ENCODE peak calls at places on chromosome 19, in ten cellular contexts. D is keratinocyte, U is fibroblast of lung, L is GM23338, C is neural progenitor cell, Y is K562, K is MM.1S, W is H1, B is PC-9, N is HCT116. M is an unnamed sample.

GRCh38 chr19:12448808-12449207 is 8.0 kb upstream of the ZNF443 start:
- DNase-seq in D (no peak), U (no peak), L (no peak), C (no peak), Y (no peak), K (no peak), W (no peak), B (no peak), N (no peak), M (no peak)

GRCh38 chr19:49333426-49334288 is 1.5 kb upstream of the CD37 start:
- DNase-seq in D (no peak), U (no peak), L (no peak), C (no peak), Y (no peak), K (peak), W (no peak), B (no peak), N (no peak), M (no peak)

GRCh38 chr19:35320285-35320706 is 8.7 kb upstream of the CD22 start:
- DNase-seq in D (no peak), U (no peak), L (no peak), C (no peak), Y (peak), K (no peak), W (no peak), B (no peak), N (no peak), M (peak)

GRCh38 chr19:49792829-49793560 is 20.1 kb downstream of the FUZ start:
- DNase-seq in D (no peak), U (no peak), L (no peak), C (no peak), Y (no peak), K (no peak), W (no peak), B (no peak), N (no peak), M (no peak)

GRCh38 chr19:56566904-56567273 is 379 bp upstream of the ZNF470 start:
- DNase-seq in D (no peak), U (peak), L (peak), C (no peak), Y (no peak), K (no peak), W (no peak), B (no peak), N (no peak), M (peak)

GRCh38 chr19:6278740-6279619 is 795 bp downstream of the MLLT1 start:
- DNase-seq in D (no peak), U (no peak), L (no peak), C (no peak), Y (peak), K (peak), W (peak), B (no peak), N (no peak), M (no peak)

GRCh38 chr19:6528544-6529121 is 2.2 kb upstream of the TNFSF9 start:
- DNase-seq in D (no peak), U (no peak), L (peak), C (no peak), Y (peak), K (no peak), W (no peak), B (no peak), N (no peak), M (no peak)

GRCh38 chr19:1502433-1503088 is 10.3 kb downstream of the ADAMTSL5 start:
- DNase-seq in D (no peak), U (no peak), L (no peak), C (no peak), Y (no peak), K (no peak), W (no peak), B (no peak), N (no peak), M (no peak)

GRCh38 chr19:18437481-18438330 is at the start of gene ISYNA1:
- DNase-seq in D (no peak), U (no peak), L (peak), C (peak), Y (peak), K (no peak), W (peak), B (peak), N (no peak), M (peak)

GRCh38 chr19:19568802-19569756 is 31.0 kb downstream of the CILP2 start:
- DNase-seq in D (no peak), U (no peak), L (no peak), C (no peak), Y (no peak), K (no peak), W (no peak), B (peak), N (no peak), M (no peak)

GRCh38 chr19:19464339-19465098 is 50.8 kb downstream of the TSSK6 start:
- DNase-seq in D (no peak), U (peak), L (peak), C (peak), Y (no peak), K (no peak), W (no peak), B (no peak), N (no peak), M (peak)

GRCh38 chr19:10918359-10918758 is 10.1 kb downstream of the YIPF2 start:
- DNase-seq in D (no peak), U (no peak), L (no peak), C (no peak), Y (no peak), K (no peak), W (no peak), B (peak), N (no peak), M (no peak)

GRCh38 chr19:49764341-49764740 is 1.2 kb upstream of the TSKS start:
- DNase-seq in D (no peak), U (no peak), L (no peak), C (no peak), Y (no peak), K (no peak), W (no peak), B (no peak), N (no peak), M (no peak)

GRCh38 chr19:16581145-16581970 is 9.1 kb upstream of the SLC35E1 start:
- DNase-seq in D (no peak), U (no peak), L (no peak), C (no peak), Y (peak), K (no peak), W (no peak), B (no peak), N (no peak), M (no peak)

GRCh38 chr19:16584825-16585801 is 12.9 kb upstream of the SLC35E1 start:
- DNase-seq in D (no peak), U (no peak), L (peak), C (no peak), Y (peak), K (peak), W (no peak), B (no peak), N (no peak), M (no peak)

GRCh38 chr19:16585808-16586476 is 13.7 kb upstream of the SLC35E1 start:
- DNase-seq in D (no peak), U (no peak), L (no peak), C (no peak), Y (no peak), K (peak), W (no peak), B (no peak), N (no peak), M (no peak)

GRCh38 chr19:16581971-16582343 is 9.7 kb upstream of the SLC35E1 start:
- DNase-seq in D (no peak), U (peak), L (no peak), C (no peak), Y (no peak), K (no peak), W (no peak), B (no peak), N (no peak), M (no peak)

DNA sequence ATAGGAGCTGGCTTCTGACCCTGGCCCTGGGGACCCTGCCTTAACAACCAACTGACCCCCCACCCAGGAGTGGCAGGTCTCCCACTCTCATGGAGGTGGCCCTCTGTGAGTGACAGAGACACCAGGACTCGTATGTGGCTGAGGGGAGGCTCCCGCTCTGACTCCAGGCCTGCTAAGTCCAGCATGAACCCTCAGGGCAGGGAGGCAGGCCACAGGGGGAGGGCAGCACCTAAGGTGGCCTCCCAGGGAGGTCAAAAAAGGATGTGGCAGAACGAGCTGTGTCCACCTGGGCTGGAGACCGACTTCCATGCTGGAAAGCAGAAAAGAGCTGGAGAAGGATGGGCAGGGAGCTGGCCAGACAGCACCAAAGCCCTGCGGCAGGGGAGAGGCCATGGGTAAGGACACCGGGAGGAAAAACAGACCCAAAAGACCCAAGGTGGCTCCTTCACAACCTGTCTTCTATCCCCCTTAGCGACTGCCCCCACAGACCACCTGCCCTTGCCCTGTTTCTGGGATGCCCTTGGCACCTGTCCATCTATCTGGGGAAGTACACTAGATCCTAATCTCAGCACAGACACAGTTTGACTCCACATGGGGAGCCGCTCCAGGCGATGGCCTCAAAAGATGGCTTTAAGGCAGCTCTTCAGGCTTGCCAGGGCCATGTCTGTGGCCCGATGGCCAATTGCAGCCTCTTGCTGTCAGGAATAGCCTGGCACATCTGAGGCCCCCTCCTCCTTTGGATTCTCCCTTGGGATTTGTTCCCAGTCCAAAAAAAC is 10.5 kb upstream of the SLC35E1 start:
- DNase-seq in D (no peak), U (no peak), L (no peak), C (no peak), Y (no peak), K (no peak), W (no peak), B (no peak), N (no peak), M (no peak)
- H3K27ac ChIP-seq in D (no peak), U (peak), L (no peak), C (no peak), Y (peak), K (peak), W (no peak), B (no peak), N (no peak), M (peak)

GRCh38 chr19:48203794-48204628 is 33.5 kb downstream of the ZSWIM9 start:
- DNase-seq in D (peak), U (peak), L (peak), C (peak), Y (peak), K (peak), W (peak), B (peak), N (peak), M (peak)
- TF ChIP-seq CTCF in D (no peak), U (no peak), L (no peak), C (no peak), Y (no peak), K (no peak), W (no peak), B (no peak), N (no peak), M (no peak)

DNA sequence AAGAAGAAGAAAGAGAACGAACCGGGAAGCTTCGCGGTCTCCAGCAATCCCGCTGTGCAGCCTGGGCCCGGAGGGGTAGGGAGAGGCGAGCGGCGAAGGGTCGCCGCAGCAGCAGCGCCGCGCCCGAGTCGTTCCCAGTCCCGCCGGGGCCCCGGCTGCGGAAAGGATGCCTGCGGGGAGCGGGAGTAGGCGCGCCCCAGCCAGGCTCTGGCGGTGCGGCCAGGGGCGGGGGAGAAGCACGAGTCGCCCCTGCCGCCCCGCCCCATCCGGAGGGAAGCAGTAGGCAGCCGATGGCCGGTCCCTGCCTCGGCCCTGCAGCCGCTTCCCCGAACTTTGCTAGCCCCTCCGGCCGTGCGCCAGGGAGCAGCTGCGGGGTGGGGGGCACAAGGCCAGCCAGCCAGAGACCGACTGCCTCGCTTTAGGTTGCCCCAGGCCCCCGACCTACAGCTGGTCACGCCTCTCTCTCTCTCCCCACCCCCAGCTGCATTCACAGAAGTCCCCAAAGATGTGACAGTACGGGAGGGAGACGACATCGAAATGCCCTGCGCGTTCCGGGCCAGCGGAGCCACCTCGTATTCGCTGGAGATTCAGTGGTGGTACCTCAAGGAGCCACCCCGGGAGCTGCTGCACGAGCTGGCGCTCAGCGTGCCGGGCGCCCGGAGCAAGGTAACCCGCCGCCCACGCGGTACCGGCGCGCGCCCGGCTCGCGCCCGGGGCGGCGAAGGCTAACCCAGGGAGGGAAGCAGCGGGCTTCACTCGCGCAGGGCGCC is 1.1 kb downstream of the VSTM2B start:
- DNase-seq in D (no peak), U (no peak), L (peak), C (peak), Y (peak), K (no peak), W (peak), B (no peak), N (no peak), M (peak)
- TF ChIP-seq EZH2 in D (no peak), U (peak), L (peak), C (peak), Y (no peak), K (no peak), W (peak), B (no peak), N (no peak), M (peak)

GRCh38 chr19:41362143-41362847 is 1.7 kb downstream of the B9D2 start:
- DNase-seq in D (no peak), U (no peak), L (no peak), C (no peak), Y (no peak), K (no peak), W (no peak), B (peak), N (no peak), M (no peak)
- H3K27ac ChIP-seq in D (peak), U (no peak), L (no peak), C (no peak), Y (peak), K (no peak), W (no peak), B (no peak), N (no peak), M (no peak)

GRCh38 chr19:44777715-44778347 is at the start of gene CBLC:
- DNase-seq in D (peak), U (no peak), L (peak), C (peak), Y (peak), K (no peak), W (peak), B (peak), N (peak), M (no peak)
- TF ChIP-seq CTCF in D (peak), U (no peak), L (no peak), C (peak), Y (peak), K (no peak), W (no peak), B (no peak), N (peak), M (no peak)

GRCh38 chr19:47404334-47405196 is 14.8 kb downstream of the MEIS3 start:
- DNase-seq in D (no peak), U (no peak), L (no peak), C (no peak), Y (no peak), K (no peak), W (no peak), B (no peak), N (no peak), M (no peak)

GRCh38 chr19:47399198-47399597 is 20.1 kb downstream of the MEIS3 start:
- DNase-seq in D (no peak), U (no peak), L (peak), C (no peak), Y (no peak), K (no peak), W (no peak), B (no peak), N (no peak), M (no peak)

GRCh38 chr19:47402504-47402903 is 16.8 kb downstream of the MEIS3 start:
- DNase-seq in D (no peak), U (no peak), L (no peak), C (no peak), Y (no peak), K (no peak), W (no peak), B (no peak), N (no peak), M (no peak)

DNA sequence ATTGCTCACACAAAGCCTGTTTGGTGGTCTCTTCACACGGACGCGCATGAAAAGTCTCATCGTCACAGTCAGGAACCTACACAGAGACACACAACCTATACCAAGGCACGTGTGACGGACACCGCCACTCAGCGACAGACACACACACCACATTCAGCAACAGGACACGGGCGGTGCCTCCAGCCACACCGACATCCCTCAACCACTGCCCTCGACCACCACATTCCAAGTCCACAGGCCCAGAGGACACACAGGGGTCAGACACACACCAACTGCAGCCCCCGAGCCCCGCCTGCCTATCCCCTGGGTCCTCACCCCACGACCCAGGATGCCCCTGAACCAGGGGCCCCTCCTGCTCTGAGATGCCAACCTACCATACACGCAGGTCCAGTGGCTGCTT is 20.6 kb downstream of the MEIS3 start:
- DNase-seq in D (no peak), U (no peak), L (peak), C (no peak), Y (no peak), K (no peak), W (no peak), B (no peak), N (no peak), M (no peak)
- TF ChIP-seq EZH2 in D (no peak), U (no peak), L (no peak), C (no peak), Y (no peak), K (no peak), W (no peak), B (no peak), N (no peak), M (no peak)

GRCh38 chr19:9700229-9700981 is 25.5 kb upstream of the ZNF562 start:
- DNase-seq in D (no peak), U (no peak), L (no peak), C (no peak), Y (peak), K (no peak), W (no peak), B (no peak), N (no peak), M (no peak)
- H3K27ac ChIP-seq in D (no peak), U (no peak), L (no peak), C (no peak), Y (no peak), K (no peak), W (no peak), B (no peak), N (no peak), M (no peak)

GRCh38 chr19:41570179-41570578 is 5.8 kb upstream of the CEACAM21 start:
- DNase-seq in D (no peak), U (no peak), L (peak), C (no peak), Y (no peak), K (no peak), W (no peak), B (no peak), N (no peak), M (no peak)
- TF ChIP-seq CTCF in D (peak), U (no peak), L (no peak), C (no peak), Y (no peak), K (no peak), W (peak), B (no peak), N (no peak), M (no peak)

GRCh38 chr19:405138-405965 is 3.6 kb downstream of the C2CD4C start:
- DNase-seq in D (no peak), U (no peak), L (no peak), C (no peak), Y (no peak), K (no peak), W (peak), B (no peak), N (no peak), M (no peak)
- TF ChIP-seq EZH2 in D (no peak), U (no peak), L (no peak), C (no peak), Y (no peak), K (no peak), W (no peak), B (no peak), N (no peak), M (no peak)

M was measured in A673.